ENCODE peak calls at places on chromosomes 2 and 18, in four cellular contexts. One of them, this sample, is unnamed.

GRCh38 chr2:6410265-6410664 is 455.4 kb downstream of the CMPK2 start:
- DNase-seq in GM12878: no peak
- DNase-seq in HepG2: no peak
- DNase-seq in K562: no peak
- DNase-seq in this sample: no peak

GRCh38 chr2:7515327-7515726 is 598.1 kb downstream of the RNF144A start:
- DNase-seq in HepG2: no peak
- DNase-seq in GM12878: peak; percentile 47
- DNase-seq in K562: no peak
- DNase-seq in this sample: no peak

GRCh38 chr2:205047273-205047839 is 502.1 kb downstream of the PARD3B start:
- DNase-seq in K562: no peak
- DNase-seq in GM12878: no peak
- DNase-seq in HepG2: no peak
- DNase-seq in this sample: no peak

GRCh38 chr2:172655091-172655837 is 80.4 kb upstream of the RAPGEF4 start:
- DNase-seq in GM12878: no peak
- DNase-seq in K562: no peak
- DNase-seq in HepG2: no peak
- DNase-seq in this sample: no peak

GRCh38 chr18:3040881-3041280 is 27.9 kb upstream of the LPIN2 start:
- DNase-seq in K562: no peak
- DNase-seq in HepG2: no peak
- DNase-seq in GM12878: no peak
- DNase-seq in this sample: no peak

GRCh38 chr2:155815851-155816250 is 516.7 kb downstream of the NR4A2 start:
- DNase-seq in HepG2: peak; percentile 54
- DNase-seq in GM12878: peak; percentile 5
- DNase-seq in K562: peak; percentile 11
- DNase-seq in this sample: peak; percentile 18

GRCh38 chr2:41182961-41183360 is 731.1 kb upstream of the SLC8A1 start:
- DNase-seq in HepG2: no peak
- DNase-seq in K562: no peak
- DNase-seq in GM12878: no peak
- DNase-seq in this sample: no peak

GRCh38 chr18:31250902-31251301 is 67.1 kb upstream of the DSG1 start:
- DNase-seq in GM12878: no peak
- DNase-seq in K562: no peak
- DNase-seq in HepG2: no peak
- DNase-seq in this sample: no peak

GRCh38 chr2:226687641-226688253 is 111.9 kb downstream of the IRS1 start:
- DNase-seq in HepG2: no peak
- DNase-seq in K562: no peak
- DNase-seq in GM12878: no peak
- DNase-seq in this sample: no peak

GRCh38 chr2:241257419-241258032 is 57.9 kb downstream of the HDLBP start:
- DNase-seq in HepG2: no peak
- DNase-seq in GM12878: no peak
- DNase-seq in K562: no peak
- DNase-seq in this sample: no peak

GRCh38 chr2:169086893-169087467 is 17.6 kb downstream of the DHRS9 start:
- DNase-seq in GM12878: no peak
- DNase-seq in K562: no peak
- DNase-seq in HepG2: no peak
- DNase-seq in this sample: no peak

GRCh38 chr18:79383388-79384056 is 12.2 kb upstream of the NFATC1 start:
- DNase-seq in K562: no peak
- DNase-seq in GM12878: no peak
- DNase-seq in HepG2: no peak
- DNase-seq in this sample: no peak

GRCh38 chr2:229129738-229130371 is 141.2 kb downstream of the PID1 start:
- DNase-seq in K562: no peak
- DNase-seq in GM12878: no peak
- DNase-seq in HepG2: no peak
- DNase-seq in this sample: no peak

GRCh38 chr2:54546925-54547324 is 90.8 kb downstream of the SPTBN1 start:
- DNase-seq in HepG2: no peak
- DNase-seq in GM12878: no peak
- DNase-seq in K562: no peak
- DNase-seq in this sample: no peak

GRCh38 chr2:239259173-239259572 is 141.6 kb downstream of the HDAC4 start:
- DNase-seq in GM12878: no peak
- DNase-seq in K562: no peak
- DNase-seq in HepG2: no peak
- DNase-seq in this sample: no peak

GRCh38 chr2:48617618-48618017 is at the start of gene GTF2A1L:
- DNase-seq in GM12878: no peak
- DNase-seq in K562: no peak
- DNase-seq in HepG2: no peak
- DNase-seq in this sample: no peak

GRCh38 chr2:3633089-3633981 is 24.7 kb upstream of the ALLC start:
- DNase-seq in GM12878: no peak
- DNase-seq in HepG2: no peak
- DNase-seq in K562: no peak
- DNase-seq in this sample: no peak

GRCh38 chr18:37532917-37533316 is 32.7 kb downstream of the CELF4 start:
- DNase-seq in GM12878: no peak
- DNase-seq in K562: no peak
- DNase-seq in HepG2: no peak
- DNase-seq in this sample: no peak

GRCh38 chr2:118844261-118845004 is 3.0 kb downstream of the EN1 start:
- DNase-seq in GM12878: no peak
- DNase-seq in HepG2: no peak
- DNase-seq in K562: no peak
- DNase-seq in this sample: no peak

GRCh38 chr2:20478961-20479360 is 32.1 kb downstream of the RHOB start:
- DNase-seq in K562: no peak
- DNase-seq in GM12878: no peak
- DNase-seq in HepG2: no peak
- DNase-seq in this sample: no peak

GRCh38 chr2:70420005-70420580 is 118.2 kb upstream of the FAM136A start:
- DNase-seq in K562: no peak
- DNase-seq in GM12878: no peak
- DNase-seq in HepG2: no peak
- DNase-seq in this sample: no peak

GRCh38 chr2:202101049-202101579 is 28.1 kb downstream of the KIAA2012 start:
- DNase-seq in GM12878: no peak
- DNase-seq in K562: no peak
- DNase-seq in HepG2: no peak
- DNase-seq in this sample: no peak

GRCh38 chr2:21422050-21422449 is 298.3 kb downstream of the TDRD15 start:
- DNase-seq in K562: peak; percentile 34
- DNase-seq in HepG2: peak; percentile 23
- DNase-seq in GM12878: no peak
- DNase-seq in this sample: no peak

GRCh38 chr2:42493468-42493884 is 306 bp downstream of the KCNG3 start:
- DNase-seq in K562: no peak
- DNase-seq in HepG2: no peak
- DNase-seq in GM12878: no peak
- DNase-seq in this sample: no peak

GRCh38 chr18:78814766-78815165 is 164.9 kb upstream of the SALL3 start:
- DNase-seq in GM12878: no peak
- DNase-seq in K562: no peak
- DNase-seq in HepG2: no peak
- DNase-seq in this sample: no peak

GRCh38 chr2:184302506-184302905 is 295.8 kb upstream of the ZNF804A start:
- DNase-seq in HepG2: no peak
- DNase-seq in GM12878: no peak
- DNase-seq in K562: no peak
- DNase-seq in this sample: no peak

GRCh38 chr2:67446504-67446911 is 49.4 kb downstream of the ETAA1 start:
- DNase-seq in HepG2: no peak
- DNase-seq in K562: no peak
- DNase-seq in GM12878: no peak
- DNase-seq in this sample: no peak

GRCh38 chr2:29837925-29838324 is 83.5 kb downstream of the ALK start:
- DNase-seq in HepG2: no peak
- DNase-seq in K562: no peak
- DNase-seq in GM12878: no peak
- DNase-seq in this sample: no peak

GRCh38 chr2:176334729-176335128 is 65.5 kb downstream of the MTX2 start:
- DNase-seq in K562: no peak
- DNase-seq in HepG2: no peak
- DNase-seq in GM12878: no peak
- DNase-seq in this sample: no peak

GRCh38 chr2:55156326-55156725 is 75.8 kb downstream of the CLHC1 start:
- DNase-seq in GM12878: no peak
- DNase-seq in HepG2: no peak
- DNase-seq in K562: no peak
- DNase-seq in this sample: no peak

GRCh38 chr18:22451796-22452195 is 34.1 kb upstream of the CTAGE1 start:
- DNase-seq in HepG2: no peak
- DNase-seq in GM12878: no peak
- DNase-seq in K562: no peak
- DNase-seq in this sample: peak; percentile 11

GRCh38 chr18:76795981-76796380 is 26.4 kb upstream of the ZNF236 start:
- DNase-seq in GM12878: no peak
- DNase-seq in K562: no peak
- DNase-seq in HepG2: no peak
- DNase-seq in this sample: no peak

GRCh38 chr2:226477221-226478120 is 322.1 kb downstream of the IRS1 start:
- DNase-seq in K562: no peak
- DNase-seq in HepG2: no peak
- DNase-seq in GM12878: no peak
- DNase-seq in this sample: no peak

GRCh38 chr2:30446602-30447148 is 371 bp upstream of the LCLAT1 start:
- DNase-seq in GM12878: no peak
- DNase-seq in HepG2: no peak
- DNase-seq in K562: no peak
- DNase-seq in this sample: no peak

GRCh38 chr2:40642726-40643125 is 190.8 kb upstream of the SLC8A1 start:
- DNase-seq in HepG2: no peak
- DNase-seq in GM12878: no peak
- DNase-seq in K562: no peak
- DNase-seq in this sample: no peak

GRCh38 chr18:35322486-35323258 is 21.5 kb downstream of the ZNF24 start:
- DNase-seq in K562: no peak
- DNase-seq in HepG2: no peak
- DNase-seq in GM12878: no peak
- DNase-seq in this sample: no peak

GRCh38 chr2:31947871-31948270 is 62.9 kb downstream of the MEMO1 start:
- DNase-seq in K562: no peak
- DNase-seq in GM12878: no peak
- DNase-seq in HepG2: no peak
- DNase-seq in this sample: no peak

GRCh38 chr2:217975626-217976025 is 27.2 kb downstream of the TNS1 start:
- DNase-seq in K562: no peak
- DNase-seq in HepG2: no peak
- DNase-seq in GM12878: no peak
- DNase-seq in this sample: no peak
- TF ChIP-seq HDAC2 in K562: no peak
- TF ChIP-seq HDAC2 in HepG2: no peak
- TF ChIP-seq HDAC2 in GM12878: no peak
- TF ChIP-seq HDAC2 in this sample: no peak

GRCh38 chr2:18413794-18414396 is 146.6 kb downstream of the RDH14 start:
- DNase-seq in GM12878: no peak
- DNase-seq in K562: no peak
- DNase-seq in HepG2: no peak
- DNase-seq in this sample: peak; percentile 63
- TF ChIP-seq MAX in GM12878: no peak
- TF ChIP-seq MAX in K562: no peak
- TF ChIP-seq MAX in HepG2: no peak
- TF ChIP-seq MAX in this sample: peak; percentile 70

DNA sequence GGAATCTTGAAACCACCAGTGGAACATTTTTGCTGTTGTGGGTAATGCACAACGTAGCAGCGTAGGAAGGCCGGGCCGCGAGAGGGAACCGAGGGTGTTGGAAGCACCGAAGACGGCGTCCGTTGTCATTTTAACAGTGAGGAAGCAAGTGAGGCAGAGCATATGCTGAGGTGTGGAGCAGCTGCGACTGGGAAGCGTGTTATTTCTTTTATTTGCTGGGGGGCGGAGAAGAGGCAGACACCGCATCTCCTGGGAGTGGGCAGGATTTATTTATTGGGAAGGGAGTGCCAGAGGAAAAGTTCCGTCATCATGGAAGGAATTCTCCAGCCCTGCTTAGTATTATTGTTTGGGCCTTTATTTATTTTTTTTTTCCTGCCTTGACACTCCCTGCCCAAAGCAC is 232.8 kb downstream of the KLHL29 start:
- DNase-seq in GM12878: no peak
- DNase-seq in HepG2: no peak
- DNase-seq in K562: no peak
- DNase-seq in this sample: no peak
- TF ChIP-seq EP300 in GM12878: no peak
- TF ChIP-seq EP300 in HepG2: no peak
- TF ChIP-seq EP300 in K562: no peak
- TF ChIP-seq EP300 in this sample: no peak

GRCh38 chr18:33282142-33282541 is 158.4 kb downstream of the CCDC178 start:
- DNase-seq in GM12878: no peak
- DNase-seq in HepG2: no peak
- DNase-seq in K562: no peak
- DNase-seq in this sample: no peak
- TF ChIP-seq HDAC2 in GM12878: no peak
- TF ChIP-seq HDAC2 in HepG2: no peak
- TF ChIP-seq HDAC2 in K562: no peak
- TF ChIP-seq HDAC2 in this sample: no peak

GRCh38 chr18:60007641-60008040 is 107.8 kb downstream of the PMAIP1 start:
- DNase-seq in HepG2: no peak
- DNase-seq in K562: no peak
- DNase-seq in GM12878: no peak
- DNase-seq in this sample: no peak

DNA sequence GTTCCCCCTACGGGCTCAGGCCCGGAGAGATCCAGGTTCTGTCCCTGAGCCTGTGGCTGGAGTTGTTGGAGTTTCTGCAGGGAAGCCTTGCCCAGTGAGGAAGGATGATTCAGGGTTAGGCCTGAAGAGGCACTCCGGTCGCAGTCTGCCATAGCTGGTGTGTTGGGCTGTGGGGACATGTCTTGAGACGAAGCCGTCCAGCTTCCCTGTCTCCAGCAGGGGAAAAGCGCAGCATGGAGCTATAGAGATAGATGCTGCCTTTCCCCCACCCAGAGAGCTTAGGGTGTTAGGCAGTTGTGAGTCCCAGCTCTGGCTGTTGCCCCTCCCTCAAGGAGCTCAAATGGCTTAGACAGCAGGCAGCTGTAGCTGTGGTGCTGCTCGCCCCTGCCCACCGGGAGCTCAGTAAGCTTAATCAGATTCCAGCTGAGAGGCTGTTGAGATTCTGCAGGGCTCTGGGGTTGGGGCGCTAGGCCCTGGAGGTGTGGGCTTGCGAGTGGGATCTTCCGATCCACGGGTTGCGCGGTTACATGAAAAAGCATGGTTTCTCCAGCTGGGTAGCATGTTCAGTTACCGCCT is 103.9 kb downstream of the PMAIP1 start:
- DNase-seq in HepG2: no peak
- DNase-seq in K562: no peak
- DNase-seq in GM12878: no peak
- DNase-seq in this sample: no peak
- TF ChIP-seq MAX in HepG2: no peak
- TF ChIP-seq MAX in K562: no peak
- TF ChIP-seq MAX in GM12878: no peak
- TF ChIP-seq MAX in this sample: no peak

GRCh38 chr2:12451726-12452125 is 265.0 kb upstream of the TRIB2 start:
- DNase-seq in HepG2: no peak
- DNase-seq in GM12878: no peak
- DNase-seq in K562: peak; percentile 23
- DNase-seq in this sample: no peak
- TF ChIP-seq EP300 in HepG2: no peak
- TF ChIP-seq EP300 in GM12878: no peak
- TF ChIP-seq EP300 in K562: peak; percentile 95
- TF ChIP-seq EP300 in this sample: no peak

GRCh38 chr2:46008082-46008870 is 288.9 kb upstream of the EPAS1 start:
- DNase-seq in HepG2: no peak
- DNase-seq in K562: no peak
- DNase-seq in GM12878: no peak
- DNase-seq in this sample: no peak
- TF ChIP-seq HDAC2 in HepG2: no peak
- TF ChIP-seq HDAC2 in K562: no peak
- TF ChIP-seq HDAC2 in GM12878: no peak
- TF ChIP-seq HDAC2 in this sample: no peak